ENCODE peak calls at places on chromosomes 7 and 10, in eight cellular contexts. X, K, Y, B, C, R, H and S are unnamed samples.
A peak's percentile ranks its signal among the peaks of the same experiment; 100 is the strongest.

GRCh38 chr10:73997479-73997805 is 474 bp upstream of the VCL start:
- DNase-seq in X (no peak), K (peak; percentile 48), Y (peak; percentile 47), B (no peak), C (no peak), R (no peak), H (no peak), S (peak; percentile 39)

GRCh38 chr7:23114854-23115253 is 9.3 kb downstream of the KLHL7 start:
- DNase-seq in X (no peak), K (no peak), Y (no peak), B (no peak), C (no peak), R (no peak), H (no peak), S (no peak)

GRCh38 chr7:86600506-86601290 is 43.0 kb upstream of the GRM3 start:
- DNase-seq in X (no peak), K (no peak), Y (no peak), B (no peak), C (no peak), R (no peak), H (no peak), S (no peak)

GRCh38 chr10:57657164-57657765 is 610.4 kb downstream of the IPMK start:
- DNase-seq in X (no peak), K (peak; percentile 25), Y (peak; percentile 48), B (peak; percentile 83), C (peak; percentile 59), R (no peak), H (no peak), S (peak; percentile 38)

GRCh38 chr7:69738396-69738889 is 140.2 kb downstream of the AUTS2 start:
- DNase-seq in X (no peak), K (no peak), Y (no peak), B (peak; percentile 26), C (no peak), R (no peak), H (no peak), S (no peak)

GRCh38 chr7:46900312-46901263 is 681.3 kb downstream of the TNS3 start:
- DNase-seq in X (no peak), K (peak; percentile 28), Y (no peak), B (peak; percentile 20), C (no peak), R (no peak), H (no peak), S (no peak)

GRCh38 chr7:23347682-23348180 is 48.6 kb downstream of the MALSU1 start:
- DNase-seq in X (no peak), K (peak; percentile 77), Y (no peak), B (peak; percentile 90), C (peak; percentile 74), R (no peak), H (no peak), S (peak; percentile 81)

GRCh38 chr10:69820817-69821216 is 19.1 kb downstream of the COL13A1 start:
- DNase-seq in X (no peak), K (no peak), Y (no peak), B (no peak), C (no peak), R (no peak), H (no peak), S (no peak)

GRCh38 chr10:19819419-19820033 is 3.3 kb downstream of the PLXDC2 start:
- DNase-seq in X (no peak), K (peak; percentile 11), Y (peak; percentile 26), B (peak; percentile 76), C (peak; percentile 64), R (no peak), H (no peak), S (peak; percentile 25)

GRCh38 chr10:80702143-80702542 is 164.4 kb downstream of the SH2D4B start:
- DNase-seq in X (no peak), K (no peak), Y (no peak), B (no peak), C (no peak), R (no peak), H (no peak), S (no peak)

GRCh38 chr7:36723951-36724664 is at the start of gene AOAH:
- DNase-seq in X (peak; percentile 44), K (no peak), Y (no peak), B (peak; percentile 12), C (no peak), R (peak; percentile 5), H (peak; percentile 28), S (no peak)

GRCh38 chr7:107643938-107644703 is 16.5 kb upstream of the SLC26A4 start:
- DNase-seq in X (no peak), K (no peak), Y (peak; percentile 17), B (no peak), C (no peak), R (no peak), H (no peak), S (no peak)

GRCh38 chr10:114096864-114097263 is 53.2 kb downstream of the ADRB1 start:
- DNase-seq in X (no peak), K (no peak), Y (no peak), B (no peak), C (no peak), R (no peak), H (no peak), S (no peak)

GRCh38 chr10:24944512-24945255 is 7.7 kb downstream of the PRTFDC1 start:
- DNase-seq in X (no peak), K (no peak), Y (no peak), B (peak; percentile 60), C (peak; percentile 19), R (no peak), H (no peak), S (peak; percentile 52)

GRCh38 chr7:151013728-151014497 is 10.4 kb downstream of the ATG9B start:
- DNase-seq in X (peak; percentile 80), K (no peak), Y (peak; percentile 27), B (peak; percentile 58), C (peak; percentile 79), R (peak; percentile 77), H (peak; percentile 56), S (peak; percentile 65)

GRCh38 chr7:41237956-41238355 is 464.9 kb downstream of the INHBA start:
- DNase-seq in X (no peak), K (no peak), Y (no peak), B (no peak), C (no peak), R (no peak), H (no peak), S (no peak)

GRCh38 chr7:159031135-159031701 is 113.4 kb downstream of the VIPR2 start:
- DNase-seq in X (no peak), K (no peak), Y (no peak), B (no peak), C (no peak), R (no peak), H (no peak), S (no peak)

GRCh38 chr10:68332259-68333057 is at the start of gene PBLD:
- DNase-seq in X (peak; percentile 51), K (peak; percentile 29), Y (peak; percentile 58), B (peak; percentile 83), C (peak; percentile 61), R (no peak), H (peak; percentile 34), S (no peak)